ENCODE peak calls at places on chromosome 11, in nine cellular contexts. S is coronary artery; N is T-helper 2 cell treated with Interferon-gamma antibody and Interleukin-4, amounts not matched to agents 5 μg/mL and 100 μg/mL, for 36 hours; Q is HT1080; T is NCI-H345; M is GM04504; C is HFFc6; W is pulmonary artery endothelial cell; D is EL. Z is an unnamed sample.
A peak's percentile ranks its signal among the peaks of the same experiment; 100 is the strongest.

GRCh38 chr11:103676413-103676812 is 360.0 kb upstream of the DDI1 start:
- DNase-seq in S (no peak), N (no peak), Q (no peak), T (no peak), M (no peak), C (peak; percentile 3), W (no peak), D (no peak), Z (no peak)

GRCh38 chr11:124669193-124669592 is 4.3 kb downstream of the SIAE start:
- DNase-seq in S (no peak), N (peak; percentile 27), Q (peak; percentile 48), T (peak; percentile 28), M (no peak), C (peak; percentile 25), W (peak; percentile 24), D (peak; percentile 34), Z (peak; percentile 57)

GRCh38 chr11:106389096-106389495 is 311.6 kb downstream of the AASDHPPT start:
- DNase-seq in S (no peak), N (no peak), Q (peak; percentile 73), T (no peak), M (peak; percentile 12), C (peak; percentile 47), W (no peak), D (peak; percentile 76), Z (no peak)

GRCh38 chr11:31808721-31809542 is 2.2 kb downstream of the PAX6 start:
- DNase-seq in S (no peak), N (peak; percentile 2), Q (no peak), T (no peak), M (no peak), C (no peak), W (no peak), D (no peak), Z (no peak)

GRCh38 chr11:73259406-73260126 is 12.6 kb upstream of the P2RY6 start:
- DNase-seq in S (peak; percentile 14), N (no peak), Q (no peak), T (no peak), M (no peak), C (no peak), W (no peak), D (no peak), Z (no peak)

GRCh38 chr11:1167751-1168231 is 10.0 kb downstream of the MUC5AC start:
- DNase-seq in S (no peak), N (no peak), Q (no peak), T (no peak), M (no peak), C (no peak), W (no peak), D (no peak), Z (no peak)

GRCh38 chr11:61270354-61271070 is 24.6 kb downstream of the VWCE start:
- DNase-seq in S (no peak), N (peak; percentile 11), Q (peak; percentile 31), T (no peak), M (no peak), C (peak; percentile 67), W (no peak), D (peak; percentile 31), Z (no peak)

GRCh38 chr11:104907521-104908185 is 9.4 kb upstream of the CASP12 start:
- DNase-seq in S (no peak), N (no peak), Q (peak; percentile 11), T (no peak), M (no peak), C (peak; percentile 8), W (no peak), D (peak; percentile 17), Z (no peak)

GRCh38 chr11:108880510-108880909 is 215.6 kb downstream of the DDX10 start:
- DNase-seq in S (no peak), N (no peak), Q (no peak), T (no peak), M (no peak), C (no peak), W (peak; percentile 63), D (no peak), Z (peak; percentile 71)